ENCODE peak calls at places on chromosomes 16 and 17, in six cellular contexts. I is SK-N-SH, O is HCT116, B is GM12878, N is K562, R is H1. K is an unnamed sample.

GRCh38 chr17:50559674-50560184 is 786 bp upstream of the CACNA1G start:
- DNase-seq in B (no peak), R (peak; percentile 88), O (peak; percentile 64), I (peak; percentile 82), N (peak; percentile 79), K (no peak)

GRCh38 chr17:79834575-79835469 is 4.4 kb downstream of the CBX4 start:
- DNase-seq in O (no peak), R (peak; percentile 98), N (no peak), B (no peak), I (peak; percentile 84), K (no peak)

GRCh38 chr16:30956601-30957455 is 726 bp upstream of the SETD1A start:
- DNase-seq in R (peak; percentile 93), O (peak; percentile 72), B (no peak), N (peak; percentile 88), I (peak; percentile 92), K (peak; percentile 71)

GRCh38 chr17:32586666-32587065 is 99.9 kb downstream of the CDK5R1 start:
- DNase-seq in O (no peak), N (no peak), I (no peak), R (no peak), B (no peak), K (no peak)

GRCh38 chr17:37131670-37132620 is 183.2 kb downstream of the AATF start:
- DNase-seq in O (no peak), B (no peak), N (no peak), I (no peak), R (no peak), K (no peak)

GRCh38 chr17:10061131-10061581 is 137.2 kb downstream of the GAS7 start:
- DNase-seq in I (peak; percentile 73), R (no peak), O (no peak), B (no peak), N (no peak), K (no peak)

GRCh38 chr17:16486373-16487250 is 5.4 kb downstream of the LRRC75A start:
- DNase-seq in I (peak; percentile 81), R (peak; percentile 65), B (no peak), O (no peak), N (no peak), K (peak; percentile 69)

GRCh38 chr16:4373356-4373908 is 1.8 kb downstream of the VASN start:
- DNase-seq in B (no peak), I (peak; percentile 77), O (no peak), R (no peak), N (no peak), K (no peak)

GRCh38 chr17:28747046-28747691 is 3.4 kb downstream of the TRAF4 start:
- DNase-seq in B (no peak), N (peak; percentile 42), I (no peak), R (no peak), O (no peak), K (peak; percentile 100)

GRCh38 chr16:1176280-1176897 is 23.5 kb downstream of the CACNA1H start:
- DNase-seq in O (no peak), R (no peak), I (no peak), B (no peak), N (no peak), K (no peak)

GRCh38 chr17:39536468-39536867 is 71.3 kb downstream of the NEUROD2 start:
- DNase-seq in I (no peak), N (peak; percentile 22), B (no peak), O (no peak), R (no peak), K (no peak)

GRCh38 chr17:2335726-2336214 is 487 bp downstream of the TSR1 start:
- DNase-seq in I (peak; percentile 40), R (no peak), N (peak; percentile 17), B (no peak), O (no peak), K (no peak)

GRCh38 chr16:23092072-23092800 is 57.0 kb downstream of the USP31 start:
- DNase-seq in N (no peak), I (no peak), O (no peak), B (no peak), R (no peak), K (no peak)

DNA sequence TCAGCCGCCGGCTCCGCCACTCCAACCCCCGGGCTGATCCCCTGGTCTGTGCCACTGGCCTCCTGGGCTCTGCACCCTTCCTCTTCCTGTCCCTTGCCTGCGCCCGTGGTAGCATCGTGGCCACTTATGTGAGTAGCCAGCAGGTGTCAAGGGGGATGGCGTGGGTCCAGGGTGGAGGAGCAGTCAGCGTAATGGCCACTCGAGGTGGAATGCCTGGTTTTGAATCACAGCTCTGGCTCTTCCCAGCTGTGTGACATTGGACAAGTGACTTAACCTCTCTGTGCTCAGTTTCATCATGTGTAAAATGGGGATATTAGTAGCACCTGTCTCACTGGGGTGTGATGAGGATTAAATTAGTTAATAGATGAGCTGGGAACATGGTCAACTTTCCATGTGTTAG is 2.4 kb upstream of the LAT start:
- DNase-seq in B (no peak), N (no peak), I (no peak), O (no peak), R (no peak), K (no peak)
- TF ChIP-seq JUND in B (no peak), N (no peak), I (no peak), O (no peak), R (no peak), K (no peak)

GRCh38 chr16:84514874-84515835 is 10.7 kb upstream of the MEAK7 start:
- DNase-seq in I (no peak), R (no peak), B (peak; percentile 96), N (no peak), O (no peak), K (no peak)
- TF ChIP-seq JUND in I (no peak), R (no peak), B (no peak), N (no peak), O (no peak), K (no peak)

GRCh38 chr16:52497067-52497816 is 49.7 kb downstream of the TOX3 start:
- DNase-seq in I (peak; percentile 27), O (no peak), B (no peak), N (no peak), R (no peak), K (peak; percentile 13)
- TF ChIP-seq JUND in I (no peak), O (no peak), B (no peak), N (no peak), R (no peak), K (no peak)

GRCh38 chr16:13611596-13611995 is 308.4 kb upstream of the ERCC4 start:
- DNase-seq in R (no peak), B (no peak), N (no peak), I (no peak), O (no peak), K (no peak)
- TF ChIP-seq JUND in R (no peak), B (no peak), N (no peak), I (no peak), O (no peak), K (no peak)

K was measured in T47D.